ENCODE peak calls at places on chromosome 5, in five cellular contexts. H is IMR-90, E is mesenchymal stem cell, O is neuronal stem cell, N is H1. L is an unnamed sample.

GRCh38 chr5:129171194-129171944 is 76.8 kb downstream of the ISOC1 start:
- DNase-seq in O (no peak), N (no peak), H (no peak), E (no peak), L (no peak)

GRCh38 chr5:136808756-136809155 is 443.4 kb upstream of the TRPC7 start:
- DNase-seq in E (no peak), H (no peak), O (no peak), N (no peak), L (no peak)

GRCh38 chr5:112143684-112144083 is 275.4 kb downstream of the EPB41L4A start:
- DNase-seq in N (no peak), E (no peak), H (no peak), O (no peak), L (no peak)

GRCh38 chr5:53543401-53543800 is 17.0 kb upstream of the NDUFS4 start:
- DNase-seq in N (no peak), O (no peak), H (peak), E (no peak), L (no peak)

GRCh38 chr5:115873392-115873791 is 31.7 kb downstream of the AP3S1 start:
- DNase-seq in E (peak), N (no peak), O (no peak), H (peak), L (no peak)

GRCh38 chr5:147482426-147483196 is 27.3 kb downstream of the DPYSL3 start:
- DNase-seq in H (no peak), N (no peak), O (no peak), E (peak), L (no peak)

GRCh38 chr5:346229-346935 is 24.9 kb downstream of the AHRR start:
- DNase-seq in N (peak), O (no peak), E (no peak), H (no peak), L (no peak)

GRCh38 chr5:170861855-170862766 is at the start of gene RANBP17:
- DNase-seq in N (peak), H (peak), O (peak), E (peak), L (peak)

GRCh38 chr5:98635631-98636030 is 137.8 kb upstream of the RGMB start:
- DNase-seq in N (no peak), H (peak), O (no peak), E (peak), L (no peak)

GRCh38 chr5:38029431-38030065 is 189.7 kb upstream of the GDNF start:
- DNase-seq in E (no peak), O (no peak), N (no peak), H (no peak), L (peak)

GRCh38 chr5:14665949-14666741 is 1.6 kb downstream of the OTULIN start:
- DNase-seq in H (peak), N (no peak), E (peak), O (no peak), L (no peak)

GRCh38 chr5:57692582-57693487 is 210.2 kb upstream of the ACTBL2 start:
- DNase-seq in E (peak), N (no peak), O (peak), H (peak), L (peak)

GRCh38 chr5:147626494-147626893 is 116.6 kb upstream of the DPYSL3 start:
- DNase-seq in H (no peak), O (no peak), E (no peak), N (no peak), L (no peak)

GRCh38 chr5:100406640-100407039 is 128.5 kb upstream of the FAM174A start:
- DNase-seq in O (no peak), N (no peak), E (no peak), H (peak), L (no peak)

GRCh38 chr5:126385509-126385908 is 37.7 kb upstream of the GRAMD2B start:
- DNase-seq in O (no peak), E (no peak), H (no peak), N (no peak), L (no peak)

GRCh38 chr5:122615832-122616231 is 159.0 kb upstream of the SNX2 start:
- DNase-seq in O (no peak), N (no peak), H (no peak), E (no peak), L (no peak)

GRCh38 chr5:579746-580366 is 32.3 kb upstream of the CEP72 start:
- DNase-seq in E (no peak), N (no peak), H (no peak), O (no peak), L (no peak)

GRCh38 chr5:60092671-60093422 is 199.3 kb upstream of the PDE4D start:
- DNase-seq in E (peak), O (no peak), N (no peak), H (peak), L (no peak)

GRCh38 chr5:3124410-3124809 is 372.9 kb upstream of the IRX2 start:
- DNase-seq in E (no peak), O (no peak), H (no peak), N (no peak), L (no peak)

GRCh38 chr5:101012880-101013279 is 109.8 kb upstream of the ST8SIA4 start:
- DNase-seq in E (no peak), N (no peak), O (no peak), H (no peak), L (no peak)

GRCh38 chr5:180332861-180333260 is 20.3 kb downstream of the GFPT2 start:
- DNase-seq in O (no peak), N (no peak), H (no peak), E (no peak), L (no peak)

GRCh38 chr5:1332461-1333001 is 12.4 kb downstream of the CLPTM1L start:
- DNase-seq in N (no peak), H (no peak), E (no peak), O (no peak), L (no peak)

GRCh38 chr5:53099546-53099945 is 10.0 kb downstream of the MOCS2 start:
- DNase-seq in E (no peak), N (no peak), O (no peak), H (peak), L (no peak)

GRCh38 chr5:108548684-108549596 is 167.0 kb upstream of the FBXL17 start:
- DNase-seq in E (no peak), N (no peak), O (no peak), H (no peak), L (no peak)

GRCh38 chr5:108543486-108543885 is 161.6 kb upstream of the FBXL17 start:
- DNase-seq in O (no peak), H (no peak), E (no peak), N (no peak), L (no peak)

GRCh38 chr5:108541816-108542215 is 159.9 kb upstream of the FBXL17 start:
- DNase-seq in O (no peak), E (no peak), H (no peak), N (no peak), L (no peak)

DNA sequence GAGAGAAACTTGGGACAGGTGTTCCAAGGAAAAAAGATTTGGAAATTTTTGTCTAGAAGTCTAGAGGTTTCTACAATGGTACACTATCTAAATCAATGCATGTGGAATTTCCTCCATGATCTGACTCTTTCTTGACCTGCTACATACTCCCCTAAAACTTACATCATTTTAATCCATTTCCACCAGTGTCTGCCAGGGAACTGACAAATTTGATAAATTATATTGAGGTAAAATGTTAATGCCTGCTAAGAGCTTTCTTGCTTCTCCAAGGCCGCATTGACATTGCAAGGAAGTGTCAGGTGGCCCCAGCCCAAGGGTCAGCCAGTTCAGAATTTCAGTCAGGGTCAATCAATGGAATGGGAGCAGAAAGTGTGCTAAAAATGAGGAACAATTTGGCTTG is 163.4 kb upstream of the FBXL17 start:
- DNase-seq in O (no peak), E (no peak), H (no peak), N (no peak), L (no peak)
- H2BK15ac ChIP-seq in O (no peak), E (no peak), H (no peak), N (no peak), L (no peak)

DNA sequence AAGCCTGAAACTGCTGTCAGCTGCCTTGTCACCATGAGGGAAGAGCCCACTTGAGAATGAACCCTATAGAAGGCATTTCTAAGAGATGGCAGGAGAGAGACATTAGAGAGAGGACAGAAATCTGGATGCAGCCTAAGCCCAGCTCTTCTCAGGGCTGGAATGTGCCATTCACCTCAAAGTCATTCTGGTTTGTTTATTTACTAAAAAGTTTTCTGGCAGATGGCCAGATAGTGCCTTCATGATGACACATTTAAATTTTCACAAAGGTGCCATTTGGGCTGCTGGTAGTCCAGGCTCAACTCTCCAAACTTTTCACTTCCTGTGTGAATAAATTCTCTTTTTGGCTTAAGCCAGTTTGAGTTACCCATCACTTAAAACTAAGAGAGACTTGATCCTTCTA is 144.6 kb upstream of the ZNF366 start:
- DNase-seq in H (no peak), E (peak), N (no peak), O (no peak), L (no peak)
- H4K91ac ChIP-seq in H (no peak), E (no peak), N (no peak), O (no peak), L (no peak)

GRCh38 chr5:95993261-95993660 is 31.6 kb upstream of the ELL2 start:
- DNase-seq in E (no peak), H (no peak), O (no peak), N (no peak), L (no peak)

GRCh38 chr5:95993776-95994175 is 32.1 kb upstream of the ELL2 start:
- DNase-seq in O (no peak), H (no peak), E (no peak), N (no peak), L (no peak)

GRCh38 chr5:95996904-95997751 is 35.5 kb upstream of the ELL2 start:
- DNase-seq in E (no peak), H (no peak), O (no peak), N (no peak), L (no peak)

GRCh38 chr5:96000308-96000707 is 38.7 kb upstream of the ELL2 start:
- DNase-seq in E (no peak), H (no peak), O (no peak), N (no peak), L (no peak)

DNA sequence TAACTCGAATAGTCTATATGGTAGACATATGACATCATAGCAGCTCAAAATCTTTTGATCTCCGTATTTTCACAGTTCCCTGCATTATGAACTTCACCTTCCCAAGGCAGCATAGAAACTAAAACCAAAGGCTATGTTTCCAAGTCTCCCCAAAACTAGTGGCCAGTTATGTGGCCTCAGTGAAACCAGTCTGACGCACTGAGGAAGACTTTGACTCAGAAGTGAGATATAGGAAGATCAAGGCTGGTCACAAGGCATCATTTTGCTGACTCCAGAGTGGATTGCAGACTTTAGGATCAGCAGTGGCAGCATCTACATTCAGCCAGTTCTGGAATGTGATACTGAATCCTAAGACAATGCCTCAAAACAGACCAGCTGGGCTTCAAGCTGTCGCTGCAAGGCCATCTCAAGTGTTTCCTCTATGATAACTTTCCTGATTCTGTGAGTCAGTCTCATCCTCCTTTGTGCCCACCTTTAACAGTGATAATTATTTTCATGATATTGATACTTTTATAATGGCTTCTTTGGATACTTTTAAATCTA is 34.4 kb upstream of the ELL2 start:
- DNase-seq in E (no peak), H (no peak), O (no peak), N (no peak), L (no peak)
- H2BK15ac ChIP-seq in E (no peak), H (peak), O (no peak), N (no peak), L (no peak)

GRCh38 chr5:41524174-41524573 is 13.8 kb upstream of the PLCXD3 start:
- DNase-seq in E (no peak), O (no peak), H (no peak), N (no peak), L (no peak)

GRCh38 chr5:41522193-41522786 is 11.9 kb upstream of the PLCXD3 start:
- DNase-seq in N (no peak), H (no peak), O (no peak), E (no peak), L (no peak)

GRCh38 chr5:41517909-41518308 is 7.5 kb upstream of the PLCXD3 start:
- DNase-seq in H (peak), E (no peak), O (no peak), N (no peak), L (no peak)

DNA sequence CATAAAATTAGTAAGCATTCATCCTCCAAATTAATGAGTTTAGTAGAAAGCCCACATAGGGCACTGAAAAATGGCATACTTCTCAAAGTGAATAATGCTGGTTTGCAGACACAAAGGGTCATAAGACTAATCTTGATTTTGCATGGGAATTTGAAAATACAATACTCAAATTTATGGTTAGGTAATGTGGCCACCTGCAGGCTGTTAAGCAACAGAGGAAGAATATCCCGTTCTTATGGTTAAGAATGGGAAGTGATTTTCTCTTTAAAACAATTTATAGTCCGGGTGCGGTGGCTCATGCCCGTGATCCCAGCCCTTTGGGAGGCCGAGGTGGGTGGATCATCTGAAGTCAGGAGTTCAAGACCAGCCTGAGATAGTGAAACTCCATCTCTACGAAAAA is 9.4 kb upstream of the PLCXD3 start:
- DNase-seq in E (no peak), O (no peak), H (no peak), N (no peak), L (no peak)
- H4K91ac ChIP-seq in E (no peak), O (no peak), H (no peak), N (no peak), L (no peak)

DNA sequence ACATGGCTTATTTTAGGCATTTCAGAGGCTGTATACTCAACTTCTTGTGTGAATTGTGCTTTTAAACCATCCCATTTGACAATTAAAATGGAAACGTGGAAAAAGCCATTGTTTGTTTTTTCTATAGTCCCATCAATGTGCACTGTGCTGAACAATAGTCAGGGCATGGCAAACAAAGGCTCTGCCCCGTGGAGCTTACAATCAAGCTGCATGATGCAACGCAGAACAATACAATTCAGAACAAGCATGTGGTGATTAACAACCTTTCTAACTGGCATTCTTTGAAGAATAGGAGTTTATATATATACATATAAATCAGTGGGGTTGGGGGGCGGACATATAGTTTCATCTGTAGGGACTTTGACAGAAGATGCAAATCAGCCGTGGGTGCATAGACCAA is 2125.4 kb upstream of the WWC1 start:
- DNase-seq in N (no peak), H (no peak), O (peak), E (no peak), L (no peak)
- H2BK15ac ChIP-seq in N (no peak), H (no peak), O (no peak), E (no peak), L (no peak)